ENCODE peak calls at places on chromosomes 3 and 15, in five cellular contexts. R, G, N, C and M are unnamed samples.

GRCh38 chr3:63679181-63679580 is 26.7 kb downstream of the SNTN start:
- DNase-seq in C (no peak), N (no peak), G (no peak), R (no peak), M (no peak)

GRCh38 chr3:47347217-47347801 is 33.5 kb upstream of the PTPN23 start:
- DNase-seq in C (no peak), G (no peak), R (no peak), N (peak; percentile 18), M (no peak)

GRCh38 chr3:48422272-48422671 is 7.6 kb downstream of the PLXNB1 start:
- DNase-seq in N (no peak), G (no peak), C (no peak), R (no peak), M (no peak)

GRCh38 chr15:77634266-77634962 is 1.7 kb upstream of the LINGO1 start:
- DNase-seq in C (peak; percentile 71), N (peak; percentile 83), R (peak; percentile 62), G (peak; percentile 88), M (peak; percentile 52)

GRCh38 chr15:57281357-57281756 is 94.9 kb upstream of the CGNL1 start:
- DNase-seq in G (no peak), N (no peak), C (no peak), R (no peak), M (no peak)

GRCh38 chr15:40873625-40874561 is at the start of gene RHOV:
- DNase-seq in R (peak; percentile 51), C (peak; percentile 92), G (peak; percentile 68), N (peak; percentile 85), M (peak; percentile 63)

GRCh38 chr3:194300392-194300758 is 50.8 kb downstream of the CPN2 start:
- DNase-seq in N (peak; percentile 66), G (peak; percentile 79), C (peak; percentile 82), R (peak; percentile 80), M (peak; percentile 85)

GRCh38 chr3:45123841-45124269 is 22.3 kb downstream of the CDCP1 start:
- DNase-seq in C (no peak), R (no peak), G (no peak), N (no peak), M (no peak)

GRCh38 chr15:89648106-89649012 is 6.9 kb downstream of the KIF7 start:
- DNase-seq in N (no peak), C (no peak), G (no peak), R (no peak), M (no peak)

GRCh38 chr3:190429681-190430080 is 20.0 kb downstream of the TMEM207 start:
- DNase-seq in N (no peak), C (no peak), R (no peak), G (no peak), M (no peak)

GRCh38 chr3:19945405-19946290 is 1.2 kb upstream of the RAB5A start:
- DNase-seq in C (no peak), G (peak; percentile 37), R (no peak), N (peak; percentile 64), M (no peak)

GRCh38 chr3:136952292-136952691 is 5.5 kb upstream of the IL20RB start:
- DNase-seq in N (no peak), G (no peak), C (no peak), R (no peak), M (no peak)

DNA sequence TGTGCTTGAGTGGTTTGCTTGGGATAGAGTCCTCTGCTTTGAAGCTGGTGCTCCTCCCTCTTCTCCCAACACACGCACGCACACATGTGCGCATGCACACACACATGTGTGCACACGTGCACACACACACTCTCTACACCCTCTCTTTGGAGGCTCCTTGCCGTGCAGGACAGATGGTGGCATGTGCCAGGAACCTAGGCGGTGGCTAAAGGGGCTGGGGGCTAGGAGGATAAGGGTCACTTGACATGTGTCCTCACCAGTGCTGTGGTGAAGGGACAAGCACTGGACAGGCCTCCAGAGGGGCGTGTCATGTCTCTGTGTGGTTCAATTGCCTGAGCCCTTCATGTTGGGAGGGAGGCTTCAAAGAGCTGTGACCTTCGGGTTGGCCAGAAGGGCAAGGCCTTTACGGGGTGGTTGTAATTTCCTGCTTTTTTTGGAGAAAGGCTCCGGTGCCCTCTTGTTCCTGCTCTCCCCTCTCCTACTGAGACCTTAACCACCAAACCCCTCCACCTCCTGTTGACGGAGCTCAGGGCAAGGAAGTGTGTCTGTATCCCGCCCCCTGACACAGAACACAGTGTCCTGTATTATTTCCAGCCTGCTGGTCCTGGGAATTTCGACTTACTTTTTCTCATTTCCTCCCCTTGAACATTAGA is 285.1 kb upstream of the ROPN1 start:
- DNase-seq in G (peak; percentile 61), N (no peak), R (peak; percentile 64), C (peak; percentile 18), M (peak; percentile 73)
- H3K4me1 ChIP-seq in G (peaks cover 28% of the 10 kb centered on the region), N (peaks cover 28% of the 10 kb centered on the region), R (peaks cover 42% of the 10 kb centered on the region), C (no peaks in the 10 kb centered on the region), M (peaks cover 8% of the 10 kb centered on the region)

GRCh38 chr3:56826831-56827722 is 25.3 kb upstream of the ARHGEF3 start:
- DNase-seq in N (no peak), R (no peak), G (no peak), C (no peak), M (no peak)

GRCh38 chr3:56822501-56822900 is 20.8 kb upstream of the ARHGEF3 start:
- DNase-seq in G (no peak), C (no peak), N (no peak), R (no peak), M (peak; percentile 29)

GRCh38 chr3:56823421-56823926 is 21.7 kb upstream of the ARHGEF3 start:
- DNase-seq in R (no peak), C (no peak), N (no peak), G (no peak), M (no peak)

GRCh38 chr3:56825579-56826438 is 24.1 kb upstream of the ARHGEF3 start:
- DNase-seq in N (no peak), C (no peak), G (no peak), R (no peak), M (no peak)

DNA sequence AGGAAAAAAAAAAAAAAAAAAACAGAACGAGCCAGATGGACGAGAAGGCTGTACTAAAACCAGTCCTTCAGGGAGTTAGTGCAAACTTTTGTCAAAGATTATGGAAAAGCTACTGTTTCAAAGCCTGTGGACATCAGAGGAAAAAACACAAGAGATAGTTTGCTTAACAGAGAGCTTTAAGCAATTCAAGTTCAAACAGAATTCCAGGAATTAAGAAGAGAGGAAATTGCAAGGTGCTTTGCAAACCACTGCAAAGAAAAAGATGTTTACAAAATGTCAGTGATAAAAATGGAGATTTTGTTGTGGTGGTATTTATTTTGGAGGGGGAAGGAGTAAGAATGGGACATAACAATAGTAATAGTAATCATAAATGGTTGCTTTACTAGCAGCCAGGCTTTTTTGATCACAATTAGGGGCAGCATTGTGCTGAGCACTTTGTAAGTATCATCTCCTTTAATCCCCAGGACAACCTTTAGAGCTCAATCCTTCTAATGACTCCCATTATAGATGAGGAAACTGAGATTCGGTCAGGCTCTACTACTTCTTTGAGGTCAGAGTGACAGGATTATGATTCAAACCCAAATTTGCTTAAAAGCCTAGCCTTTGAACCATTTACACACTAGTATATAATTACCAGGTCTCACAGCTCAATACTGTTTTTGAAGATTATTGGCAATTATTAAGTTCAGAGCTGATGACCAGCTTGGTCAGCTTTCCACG is 22.4 kb upstream of the ARHGEF3 start:
- DNase-seq in C (no peak), G (no peak), N (no peak), R (no peak), M (no peak)
- TF ChIP-seq CTCF in C (no peak), G (no peak), N (no peak), R (no peak), M (no peak)

GRCh38 chr3:170866499-170866898 is 3.5 kb downstream of the RPL22L1 start:
- DNase-seq in C (no peak), N (no peak), R (no peak), G (no peak), M (no peak)

GRCh38 chr3:170864525-170865208 is 5.3 kb downstream of the RPL22L1 start:
- DNase-seq in N (no peak), R (no peak), G (no peak), C (no peak), M (no peak)

GRCh38 chr3:170867143-170867542 is 2.9 kb downstream of the RPL22L1 start:
- DNase-seq in G (no peak), N (no peak), C (no peak), R (no peak), M (no peak)

GRCh38 chr3:170863768-170864167 is 6.2 kb downstream of the RPL22L1 start:
- DNase-seq in R (no peak), G (no peak), N (no peak), C (no peak), M (no peak)

DNA sequence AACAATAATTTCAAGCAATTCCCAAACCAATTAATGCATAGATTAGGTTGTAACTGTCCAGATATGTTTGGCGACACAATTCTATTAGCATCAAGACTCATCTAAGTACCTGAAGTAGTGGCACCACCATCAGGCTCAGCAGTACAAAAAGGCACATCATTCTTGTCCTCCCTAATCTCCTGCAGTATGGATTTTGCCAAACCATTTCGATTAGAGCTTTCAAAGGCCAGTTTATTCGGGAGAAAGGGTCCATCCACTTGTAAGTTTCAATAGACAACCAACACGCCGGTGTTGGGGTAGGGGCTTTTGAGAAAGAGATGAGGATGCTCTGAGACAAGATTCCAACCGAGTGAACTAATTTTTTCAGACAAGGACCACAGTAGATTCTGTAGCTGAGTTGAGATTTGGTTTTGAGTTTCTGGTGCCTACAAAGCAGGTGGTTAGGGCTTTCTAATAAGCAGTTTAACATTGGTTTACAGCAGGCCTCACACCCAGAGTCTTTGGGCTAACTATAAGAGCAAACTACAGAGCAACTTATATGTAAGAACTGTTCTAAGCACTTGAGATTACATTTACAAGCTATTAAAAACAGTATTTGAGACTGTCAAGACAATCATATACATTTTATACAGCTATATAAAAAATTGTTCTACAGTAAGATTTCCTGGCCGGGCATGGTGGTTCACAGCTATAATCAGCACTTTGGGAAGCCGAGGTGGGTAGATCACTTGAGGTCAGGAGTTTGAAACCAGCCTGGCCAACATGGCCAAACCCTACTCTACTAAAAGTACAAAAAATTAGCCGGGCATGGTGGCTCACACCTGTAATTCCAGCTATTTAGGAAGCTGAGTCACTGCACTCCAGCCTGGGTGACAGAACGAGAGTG is 4.5 kb downstream of the RPL22L1 start:
- DNase-seq in R (no peak), G (no peak), C (no peak), N (no peak), M (no peak)
- TF ChIP-seq POLR2A in R (no peak), G (no peak), C (no peak), N (no peak), M (no peak)

GRCh38 chr3:30685267-30685667 is 78.9 kb downstream of the TGFBR2 start:
- DNase-seq in N (no peak), R (no peak), C (no peak), G (no peak), M (no peak)
- H3K4me1 ChIP-seq in N (peaks cover 95% of the 10 kb centered on the region), R (peaks cover 66% of the 10 kb centered on the region), C (peaks cover 48% of the 10 kb centered on the region), G (peaks cover 41% of the 10 kb centered on the region), M (peaks cover 94% of the 10 kb centered on the region)